ENCODE peak calls at places on chromosomes 12 and 14, in nine cellular contexts. R, D, T, G, F, C, I, M and P are unnamed samples.

GRCh38 chr12:53677612-53678133 is 1.8 kb upstream of the ATP5MC2 start:
- DNase-seq in R (no peak), D (no peak), T (peak), G (no peak), F (no peak), C (no peak), I (no peak), M (no peak), P (no peak)

GRCh38 chr12:18462437-18462836 is 201.1 kb downstream of the PIK3C2G start:
- DNase-seq in R (peak), D (peak), T (no peak), G (no peak), F (no peak), C (peak), I (peak), M (no peak), P (no peak)

GRCh38 chr12:69130064-69130463 is 109.3 kb upstream of the CPSF6 start:
- DNase-seq in R (no peak), D (no peak), T (no peak), G (no peak), F (no peak), C (no peak), I (no peak), M (no peak), P (no peak)

GRCh38 chr14:76080009-76080408 is 71.7 kb upstream of the GPATCH2L start:
- DNase-seq in R (no peak), D (no peak), T (no peak), G (no peak), F (no peak), C (no peak), I (no peak), M (no peak), P (no peak)

GRCh38 chr12:64669270-64669842 is 59.1 kb downstream of the RASSF3 start:
- DNase-seq in R (peak), D (no peak), T (peak), G (peak), F (no peak), C (no peak), I (peak), M (no peak), P (peak)

GRCh38 chr14:90368946-90369721 is 27.7 kb upstream of the CALM1 start:
- DNase-seq in R (no peak), D (no peak), T (no peak), G (no peak), F (no peak), C (peak), I (no peak), M (no peak), P (no peak)

GRCh38 chr14:90483117-90483516 is 86.3 kb downstream of the CALM1 start:
- DNase-seq in R (no peak), D (no peak), T (no peak), G (no peak), F (no peak), C (no peak), I (no peak), M (no peak), P (no peak)

GRCh38 chr12:66984962-66985361 is 284.2 kb upstream of the CAND1 start:
- DNase-seq in R (no peak), D (peak), T (no peak), G (no peak), F (no peak), C (no peak), I (no peak), M (no peak), P (no peak)

GRCh38 chr14:79629891-79630560 is 581.3 kb downstream of the DIO2 start:
- DNase-seq in R (no peak), D (no peak), T (no peak), G (no peak), F (no peak), C (no peak), I (no peak), M (no peak), P (no peak)

GRCh38 chr14:76941544-76942287 is 86.8 kb downstream of the IRF2BPL start:
- DNase-seq in R (no peak), D (no peak), T (no peak), G (no peak), F (no peak), C (no peak), I (no peak), M (no peak), P (no peak)

GRCh38 chr14:69460093-69460701 is 24.3 kb upstream of the PLEKHD1 start:
- DNase-seq in R (peak), D (peak), T (peak), G (peak), F (peak), C (peak), I (peak), M (peak), P (peak)

GRCh38 chr12:89932950-89933349 is 224.3 kb upstream of the ATP2B1 start:
- DNase-seq in R (no peak), D (no peak), T (no peak), G (no peak), F (no peak), C (no peak), I (no peak), M (no peak), P (no peak)

GRCh38 chr12:46435625-46436024 is 63.1 kb upstream of the SLC38A2 start:
- DNase-seq in R (no peak), D (no peak), T (no peak), G (no peak), F (no peak), C (no peak), I (no peak), M (no peak), P (no peak)

GRCh38 chr12:29691146-29691854 is 92.4 kb downstream of the TMTC1 start:
- DNase-seq in R (no peak), D (no peak), T (no peak), G (peak), F (no peak), C (no peak), I (no peak), M (no peak), P (no peak)

GRCh38 chr14:67187210-67187609 is 2.0 kb upstream of the GARIN2 start:
- DNase-seq in R (no peak), D (no peak), T (no peak), G (no peak), F (no peak), C (peak), I (peak), M (no peak), P (no peak)

GRCh38 chr12:38332814-38333213 is 16.2 kb downstream of the ALG10B start:
- DNase-seq in R (no peak), D (no peak), T (no peak), G (no peak), F (no peak), C (no peak), I (no peak), M (no peak), P (no peak)

GRCh38 chr14:95445676-95446075 is 70.8 kb downstream of the SYNE3 start:
- DNase-seq in R (no peak), D (no peak), T (no peak), G (no peak), F (no peak), C (no peak), I (no peak), M (no peak), P (no peak)

GRCh38 chr12:108112815-108113556 is 16.1 kb upstream of the WSCD2 start:
- DNase-seq in R (no peak), D (no peak), T (no peak), G (peak), F (peak), C (no peak), I (no peak), M (no peak), P (no peak)

GRCh38 chr12:46371718-46372130 is 849 bp downstream of the SLC38A2 start:
- DNase-seq in R (peak), D (peak), T (peak), G (no peak), F (peak), C (peak), I (peak), M (peak), P (peak)

GRCh38 chr12:50375802-50376201 is 20.6 kb downstream of the FAM186A start:
- DNase-seq in R (no peak), D (no peak), T (no peak), G (no peak), F (peak), C (no peak), I (no peak), M (no peak), P (no peak)

GRCh38 chr12:70774055-70774454 is 136.8 kb upstream of the PTPRB start:
- DNase-seq in R (no peak), D (no peak), T (no peak), G (no peak), F (no peak), C (no peak), I (no peak), M (no peak), P (no peak)

GRCh38 chr12:24407884-24408283 is 458.4 kb upstream of the SOX5 start:
- DNase-seq in R (no peak), D (no peak), T (no peak), G (no peak), F (no peak), C (no peak), I (no peak), M (no peak), P (no peak)

GRCh38 chr12:104643921-104644669 is 187.3 kb downstream of the CHST11 start:
- DNase-seq in R (peak), D (no peak), T (no peak), G (no peak), F (no peak), C (no peak), I (no peak), M (peak), P (peak)

GRCh38 chr12:63967358-63967757 is 122.9 kb downstream of the SRGAP1 start:
- DNase-seq in R (no peak), D (no peak), T (no peak), G (no peak), F (no peak), C (peak), I (no peak), M (no peak), P (no peak)

DNA sequence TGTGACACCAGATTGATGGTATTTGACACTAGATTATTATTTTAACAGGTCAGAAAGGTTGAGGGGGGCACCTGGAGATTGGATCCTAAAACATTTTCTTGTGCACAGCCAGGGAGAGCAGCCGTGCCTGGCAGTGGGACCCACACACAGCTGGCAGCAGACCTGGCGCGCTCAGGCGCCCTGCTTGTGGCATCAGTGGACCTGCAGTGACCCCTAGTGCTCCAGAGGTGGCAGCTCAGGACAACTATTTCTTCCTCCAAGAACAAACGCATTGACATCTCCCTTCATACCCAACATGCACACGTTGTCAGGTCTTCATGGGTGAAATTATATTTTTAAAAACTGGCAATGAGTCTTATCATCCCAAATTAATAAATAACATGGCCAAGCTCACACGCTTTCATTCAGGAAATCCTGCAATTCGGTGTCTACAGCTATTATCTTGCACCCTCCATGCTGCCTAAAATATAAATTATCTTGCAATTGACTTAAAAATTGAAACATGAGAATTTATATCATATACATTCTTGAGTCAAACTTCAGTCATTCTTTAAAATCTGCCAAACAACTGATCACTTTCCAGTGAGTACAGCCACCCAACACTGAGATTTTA is 7.7 kb upstream of the TMEM132D start:
- DNase-seq in R (peak), D (peak), T (peak), G (peak), F (no peak), C (no peak), I (peak), M (peak), P (peak)
- TF ChIP-seq CTCF in R (peak), D (peak), T (peak), G (peak), F (no peak), C (peak), I (peak), M (peak), P (peak)

GRCh38 chr12:57726884-57727757 is 11.4 kb downstream of the AGAP2 start:
- DNase-seq in R (peak), D (no peak), T (peak), G (peak), F (no peak), C (peak), I (peak), M (no peak), P (peak)
- TF ChIP-seq CTCF in R (peak), D (peak), T (no peak), G (no peak), F (peak), C (peak), I (no peak), M (no peak), P (no peak)

GRCh38 chr12:26832817-26833691 is at the start of gene ITPR2:
- DNase-seq in R (peak), D (peak), T (peak), G (peak), F (peak), C (peak), I (peak), M (peak), P (peak)
- TF ChIP-seq CTCF in R (no peak), D (peak), T (peak), G (no peak), F (peak), C (peak), I (no peak), M (peak), P (peak)

DNA sequence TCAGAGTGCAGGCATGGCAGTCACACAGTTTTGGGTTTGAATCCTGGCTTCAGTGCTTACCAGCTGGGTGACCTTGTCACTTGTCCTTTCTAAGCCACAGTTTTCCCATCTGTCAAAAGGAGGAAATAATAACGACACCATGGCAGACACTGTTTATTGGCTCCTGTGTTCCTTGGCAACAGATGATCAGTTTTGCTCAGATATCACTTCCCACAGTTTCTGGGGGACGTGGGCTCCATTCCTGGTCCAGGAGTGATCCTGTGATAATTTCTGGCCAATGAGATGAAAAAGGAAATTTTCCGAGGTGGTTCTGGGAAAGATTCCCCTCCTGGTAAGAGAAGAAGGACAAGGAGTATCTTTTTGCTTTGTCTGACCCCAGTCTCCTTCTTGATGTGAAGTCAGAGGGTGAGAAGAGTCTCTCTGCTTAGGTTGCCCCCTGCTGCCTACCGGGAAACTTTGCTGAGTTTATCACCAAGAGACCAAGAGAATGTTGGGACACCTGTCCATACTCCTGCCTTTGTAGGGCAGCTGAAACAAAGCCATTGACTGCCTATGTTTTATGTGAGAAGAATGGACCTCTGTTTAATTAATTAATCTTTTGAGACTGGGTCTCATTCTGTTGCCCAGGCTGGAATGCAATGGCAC is 178.9 kb upstream of the NRXN3 start:
- DNase-seq in R (no peak), D (no peak), T (no peak), G (peak), F (peak), C (no peak), I (no peak), M (no peak), P (no peak)
- TF ChIP-seq CTCF in R (no peak), D (no peak), T (no peak), G (no peak), F (no peak), C (no peak), I (no peak), M (no peak), P (no peak)